ENCODE peak calls at places on chromosomes 4 and X, in eight cellular contexts. One of them, this sample, is unnamed.
A peak's percentile ranks its signal among the peaks of the same experiment; 100 is the strongest.

GRCh38 chr4:92305148-92305877 is 1.5 kb downstream of the GRID2 start:
- DNase-seq in HepG2: no peak
- DNase-seq in stomach: peak; percentile 43
- DNase-seq in esophagus muscularis mucosa: peak; percentile 91
- DNase-seq in breast epithelium: peak; percentile 51
- DNase-seq in Panc1: no peak
- DNase-seq in suprapubic skin: no peak
- DNase-seq in K562: no peak
- DNase-seq in this sample: no peak

GRCh38 chr4:30716671-30717207 is 3.4 kb upstream of the PCDH7 start:
- DNase-seq in HepG2: no peak
- DNase-seq in stomach: no peak
- DNase-seq in esophagus muscularis mucosa: no peak
- DNase-seq in breast epithelium: no peak
- DNase-seq in Panc1: no peak
- DNase-seq in suprapubic skin: no peak
- DNase-seq in K562: no peak
- DNase-seq in this sample: no peak

GRCh38 chrX:65690057-65690855 is 22.8 kb downstream of the MSN start:
- DNase-seq in HepG2: no peak
- DNase-seq in stomach: no peak
- DNase-seq in esophagus muscularis mucosa: no peak
- DNase-seq in breast epithelium: no peak
- DNase-seq in Panc1: no peak
- DNase-seq in suprapubic skin: no peak
- DNase-seq in K562: no peak
- DNase-seq in this sample: no peak

GRCh38 chr4:88893961-88894360 is 163.0 kb downstream of the FAM13A start:
- DNase-seq in HepG2: no peak
- DNase-seq in stomach: no peak
- DNase-seq in esophagus muscularis mucosa: no peak
- DNase-seq in breast epithelium: no peak
- DNase-seq in Panc1: no peak
- DNase-seq in suprapubic skin: no peak
- DNase-seq in K562: no peak
- DNase-seq in this sample: no peak

GRCh38 chr4:6322761-6323566 is 53.3 kb downstream of the WFS1 start:
- DNase-seq in HepG2: peak; percentile 94
- DNase-seq in stomach: no peak
- DNase-seq in esophagus muscularis mucosa: no peak
- DNase-seq in breast epithelium: no peak
- DNase-seq in Panc1: no peak
- DNase-seq in suprapubic skin: no peak
- DNase-seq in K562: no peak
- DNase-seq in this sample: no peak

GRCh38 chr4:1460967-1461868 is 55.0 kb upstream of the NKX1-1 start:
- DNase-seq in HepG2: no peak
- DNase-seq in stomach: peak; percentile 15
- DNase-seq in esophagus muscularis mucosa: no peak
- DNase-seq in breast epithelium: peak; percentile 38
- DNase-seq in Panc1: no peak
- DNase-seq in suprapubic skin: peak; percentile 28
- DNase-seq in K562: no peak
- DNase-seq in this sample: no peak

GRCh38 chrX:132638313-132638712 is 149.5 kb upstream of the MBNL3 start:
- DNase-seq in HepG2: no peak
- DNase-seq in stomach: no peak
- DNase-seq in esophagus muscularis mucosa: no peak
- DNase-seq in breast epithelium: no peak
- DNase-seq in Panc1: no peak
- DNase-seq in suprapubic skin: no peak
- DNase-seq in K562: no peak
- DNase-seq in this sample: no peak

GRCh38 chrX:68693481-68694410 is 46.3 kb downstream of the STARD8 start:
- DNase-seq in HepG2: no peak
- DNase-seq in stomach: peak; percentile 56
- DNase-seq in esophagus muscularis mucosa: no peak
- DNase-seq in breast epithelium: no peak
- DNase-seq in Panc1: no peak
- DNase-seq in suprapubic skin: peak; percentile 84
- DNase-seq in K562: peak; percentile 86
- DNase-seq in this sample: no peak

GRCh38 chr4:26687728-26688127 is 103.8 kb downstream of the TBC1D19 start:
- DNase-seq in HepG2: no peak
- DNase-seq in stomach: no peak
- DNase-seq in esophagus muscularis mucosa: no peak
- DNase-seq in breast epithelium: no peak
- DNase-seq in Panc1: no peak
- DNase-seq in suprapubic skin: no peak
- DNase-seq in K562: no peak
- DNase-seq in this sample: no peak

GRCh38 chr4:185859106-185859505 is 47.1 kb upstream of the SORBS2 start:
- DNase-seq in HepG2: no peak
- DNase-seq in stomach: no peak
- DNase-seq in esophagus muscularis mucosa: no peak
- DNase-seq in breast epithelium: no peak
- DNase-seq in Panc1: no peak
- DNase-seq in suprapubic skin: no peak
- DNase-seq in K562: no peak
- DNase-seq in this sample: peak; percentile 6

GRCh38 chr4:30901781-30902479 is 181.8 kb downstream of the PCDH7 start:
- DNase-seq in HepG2: no peak
- DNase-seq in stomach: no peak
- DNase-seq in esophagus muscularis mucosa: no peak
- DNase-seq in breast epithelium: no peak
- DNase-seq in Panc1: no peak
- DNase-seq in suprapubic skin: no peak
- DNase-seq in K562: no peak
- DNase-seq in this sample: no peak

GRCh38 chrX:140440891-140441290 is 64.0 kb downstream of the SOX3 start:
- DNase-seq in HepG2: no peak
- DNase-seq in stomach: no peak
- DNase-seq in esophagus muscularis mucosa: no peak
- DNase-seq in breast epithelium: no peak
- DNase-seq in Panc1: no peak
- DNase-seq in suprapubic skin: no peak
- DNase-seq in K562: no peak
- DNase-seq in this sample: no peak

GRCh38 chrX:129772796-129773431 is 6.8 kb upstream of the SASH3 start:
- DNase-seq in HepG2: no peak
- DNase-seq in stomach: peak; percentile 49
- DNase-seq in esophagus muscularis mucosa: no peak
- DNase-seq in breast epithelium: no peak
- DNase-seq in Panc1: no peak
- DNase-seq in suprapubic skin: peak; percentile 80
- DNase-seq in K562: no peak
- DNase-seq in this sample: peak; percentile 98

GRCh38 chrX:43349363-43349762 is 306.7 kb upstream of the MAOA start:
- DNase-seq in HepG2: peak; percentile 44
- DNase-seq in stomach: peak; percentile 51
- DNase-seq in esophagus muscularis mucosa: no peak
- DNase-seq in breast epithelium: no peak
- DNase-seq in Panc1: peak; percentile 25
- DNase-seq in suprapubic skin: no peak
- DNase-seq in K562: peak; percentile 20
- DNase-seq in this sample: peak; percentile 33

GRCh38 chr4:44916406-44916805 is 190.1 kb upstream of the GNPDA2 start:
- DNase-seq in HepG2: no peak
- DNase-seq in stomach: no peak
- DNase-seq in esophagus muscularis mucosa: no peak
- DNase-seq in breast epithelium: no peak
- DNase-seq in Panc1: no peak
- DNase-seq in suprapubic skin: no peak
- DNase-seq in K562: no peak
- DNase-seq in this sample: no peak

GRCh38 chrX:87425618-87426017 is 92.0 kb upstream of the KLHL4 start:
- DNase-seq in HepG2: no peak
- DNase-seq in stomach: no peak
- DNase-seq in esophagus muscularis mucosa: no peak
- DNase-seq in breast epithelium: no peak
- DNase-seq in Panc1: no peak
- DNase-seq in suprapubic skin: no peak
- DNase-seq in K562: no peak
- DNase-seq in this sample: no peak

GRCh38 chrX:136353519-136354095 is 52.8 kb downstream of the ADGRG4 start:
- DNase-seq in HepG2: no peak
- DNase-seq in stomach: no peak
- DNase-seq in esophagus muscularis mucosa: no peak
- DNase-seq in breast epithelium: no peak
- DNase-seq in Panc1: no peak
- DNase-seq in suprapubic skin: no peak
- DNase-seq in K562: no peak
- DNase-seq in this sample: no peak

GRCh38 chr4:52870225-52870624 is 8.1 kb downstream of the RASL11B start:
- DNase-seq in HepG2: no peak
- DNase-seq in stomach: peak; percentile 48
- DNase-seq in esophagus muscularis mucosa: no peak
- DNase-seq in breast epithelium: no peak
- DNase-seq in Panc1: no peak
- DNase-seq in suprapubic skin: no peak
- DNase-seq in K562: no peak
- DNase-seq in this sample: no peak

DNA sequence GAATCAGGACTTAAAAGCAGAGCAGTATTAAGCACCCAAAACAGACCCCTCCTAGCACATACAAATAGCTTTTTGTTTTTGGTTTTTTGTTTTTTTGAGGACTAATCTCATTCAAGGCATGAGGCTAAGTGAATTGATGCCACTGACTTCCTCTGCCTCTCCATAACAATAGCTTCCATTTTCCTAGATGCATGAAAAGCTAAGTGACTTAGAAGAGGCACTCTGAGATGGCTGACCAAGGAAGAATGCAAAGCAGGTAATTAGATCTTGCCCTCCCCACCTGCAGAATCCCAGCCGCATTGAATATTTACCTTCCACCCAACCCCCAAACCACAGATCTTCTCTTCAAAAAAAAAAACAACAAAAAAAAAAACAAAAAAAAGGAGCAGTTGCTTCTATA is 7.4 kb upstream of the KDR start:
- DNase-seq in HepG2: no peak
- DNase-seq in stomach: no peak
- DNase-seq in esophagus muscularis mucosa: no peak
- DNase-seq in breast epithelium: no peak
- DNase-seq in Panc1: no peak
- DNase-seq in suprapubic skin: no peak
- DNase-seq in K562: no peak
- DNase-seq in this sample: no peak
- TF ChIP-seq POLR2AphosphoS5 in HepG2: no peak
- TF ChIP-seq POLR2AphosphoS5 in stomach: no peak
- TF ChIP-seq POLR2AphosphoS5 in esophagus muscularis mucosa: no peak
- TF ChIP-seq POLR2AphosphoS5 in breast epithelium: no peak
- TF ChIP-seq POLR2AphosphoS5 in Panc1: no peak
- TF ChIP-seq POLR2AphosphoS5 in suprapubic skin: no peak
- TF ChIP-seq POLR2AphosphoS5 in K562: no peak
- TF ChIP-seq POLR2AphosphoS5 in this sample: no peak

DNA sequence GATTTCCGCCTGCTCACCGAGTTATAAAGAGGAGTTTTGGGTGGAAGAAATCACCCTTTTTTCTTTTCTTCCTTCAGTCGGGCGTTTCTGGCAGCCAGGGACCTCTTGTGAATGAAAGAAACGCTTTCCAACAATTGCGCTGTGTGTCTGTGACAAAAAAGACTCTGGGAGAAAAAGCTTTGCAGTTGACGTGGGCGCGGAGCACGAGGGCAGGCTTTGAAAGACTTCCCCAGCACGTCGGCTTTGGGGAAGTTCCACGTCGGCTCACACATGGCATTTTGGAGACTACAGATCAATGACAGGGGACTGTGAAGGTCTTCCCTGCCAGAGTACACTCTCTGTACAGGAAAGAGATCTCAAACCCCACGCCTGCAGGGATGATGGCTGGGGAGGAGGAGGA is 135.3 kb downstream of the CRLF2 start:
- DNase-seq in HepG2: no peak
- DNase-seq in stomach: no peak
- DNase-seq in esophagus muscularis mucosa: no peak
- DNase-seq in breast epithelium: no peak
- DNase-seq in Panc1: no peak
- DNase-seq in suprapubic skin: no peak
- DNase-seq in K562: no peak
- DNase-seq in this sample: peak; percentile 38
- TF ChIP-seq POLR2AphosphoS5 in HepG2: no peak
- TF ChIP-seq POLR2AphosphoS5 in stomach: no peak
- TF ChIP-seq POLR2AphosphoS5 in esophagus muscularis mucosa: no peak
- TF ChIP-seq POLR2AphosphoS5 in breast epithelium: no peak
- TF ChIP-seq POLR2AphosphoS5 in Panc1: no peak
- TF ChIP-seq POLR2AphosphoS5 in suprapubic skin: no peak
- TF ChIP-seq POLR2AphosphoS5 in K562: no peak
- TF ChIP-seq POLR2AphosphoS5 in this sample: no peak

DNA sequence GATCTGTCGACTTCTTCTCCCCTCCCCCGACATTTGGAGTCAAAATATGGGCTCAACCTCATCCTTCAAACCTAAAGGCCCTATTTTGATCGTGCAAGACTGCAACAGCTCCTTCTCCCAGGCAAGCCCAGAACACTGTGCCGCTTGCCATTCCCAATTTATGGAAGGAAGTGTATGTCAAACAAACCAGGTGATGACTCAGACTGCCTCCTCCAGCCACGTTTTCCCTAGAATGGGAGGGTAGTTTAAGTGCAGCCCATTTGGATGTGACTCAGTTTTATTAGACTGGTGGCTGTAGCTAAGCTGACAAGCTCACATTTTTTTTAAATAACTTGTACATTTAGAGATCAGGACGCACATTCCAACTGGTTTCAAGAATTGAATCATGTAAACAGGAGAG is 570.4 kb upstream of the DIPK2B start:
- DNase-seq in HepG2: peak; percentile 51
- DNase-seq in stomach: peak; percentile 39
- DNase-seq in esophagus muscularis mucosa: no peak
- DNase-seq in breast epithelium: no peak
- DNase-seq in Panc1: peak; percentile 89
- DNase-seq in suprapubic skin: no peak
- DNase-seq in K562: no peak
- DNase-seq in this sample: no peak
- TF ChIP-seq POLR2AphosphoS5 in HepG2: no peak
- TF ChIP-seq POLR2AphosphoS5 in stomach: peak; percentile 68
- TF ChIP-seq POLR2AphosphoS5 in esophagus muscularis mucosa: peak; percentile 43
- TF ChIP-seq POLR2AphosphoS5 in breast epithelium: no peak
- TF ChIP-seq POLR2AphosphoS5 in Panc1: peak; percentile 63
- TF ChIP-seq POLR2AphosphoS5 in suprapubic skin: no peak
- TF ChIP-seq POLR2AphosphoS5 in K562: no peak
- TF ChIP-seq POLR2AphosphoS5 in this sample: no peak

GRCh38 chr4:148023782-148024181 is 291.9 kb downstream of the ARHGAP10 start:
- DNase-seq in HepG2: no peak
- DNase-seq in stomach: no peak
- DNase-seq in esophagus muscularis mucosa: no peak
- DNase-seq in breast epithelium: no peak
- DNase-seq in Panc1: no peak
- DNase-seq in suprapubic skin: no peak
- DNase-seq in K562: no peak
- DNase-seq in this sample: no peak
- TF ChIP-seq POLR2AphosphoS5 in HepG2: no peak
- TF ChIP-seq POLR2AphosphoS5 in stomach: no peak
- TF ChIP-seq POLR2AphosphoS5 in esophagus muscularis mucosa: no peak
- TF ChIP-seq POLR2AphosphoS5 in breast epithelium: no peak
- TF ChIP-seq POLR2AphosphoS5 in Panc1: no peak
- TF ChIP-seq POLR2AphosphoS5 in suprapubic skin: no peak
- TF ChIP-seq POLR2AphosphoS5 in K562: no peak
- TF ChIP-seq POLR2AphosphoS5 in this sample: no peak

This sample was measured in HL-60.